ENCODE peak calls at places on chromosomes 6 and 20, in five cellular contexts. K is CD8-positive, alpha-beta T cell; C is nephron progenitor cell; O is fibroblast of pulmonary artery; R is fibroblast of lung. B is an unnamed sample.

GRCh38 chr6:26537160-26537845 is 863 bp upstream of the HMGN4 start:
- DNase-seq in R (peak), C (peak), K (peak), O (peak), B (peak)

GRCh38 chr6:111872521-111873177 is 603 bp downstream of the FYN start:
- DNase-seq in R (peak), O (peak), K (peak), C (peak), B (peak)

GRCh38 chr6:108592371-108593337 is 31.9 kb downstream of the FOXO3 start:
- DNase-seq in C (peak), R (peak), K (peak), O (peak), B (peak)

GRCh38 chr6:165986647-165987482 is 180.8 kb downstream of the TBXT start:
- DNase-seq in R (peak), O (peak), K (no peak), C (peak), B (peak)

GRCh38 chr6:4615231-4615630 is 161.0 kb upstream of the CDYL start:
- DNase-seq in K (no peak), C (no peak), R (no peak), O (no peak), B (no peak)

GRCh38 chr6:49269190-49269589 is 193.9 kb downstream of the MMUT start:
- DNase-seq in R (peak), C (no peak), K (no peak), O (peak), B (peak)

GRCh38 chr20:63741354-63741675 is 1.7 kb downstream of the SLC2A4RG start:
- DNase-seq in K (no peak), R (no peak), C (no peak), O (no peak), B (no peak)

GRCh38 chr6:30881987-30882763 is 2.1 kb upstream of the DDR1 start:
- DNase-seq in O (peak), C (peak), K (no peak), R (peak), B (peak)

GRCh38 chr20:57830515-57830895 is 120.7 kb upstream of the PMEPA1 start:
- DNase-seq in C (no peak), O (no peak), K (no peak), R (no peak), B (no peak)

GRCh38 chr20:4776079-4776630 is 54.4 kb downstream of the PRND start:
- DNase-seq in C (no peak), O (no peak), K (no peak), R (no peak), B (no peak)

GRCh38 chr6:116633685-116634084 is 17.4 kb downstream of the RSPH4A start:
- DNase-seq in O (no peak), C (no peak), R (no peak), K (no peak), B (no peak)

GRCh38 chr6:41367700-41368099 is 32.3 kb downstream of the NCR2 start:
- DNase-seq in R (peak), O (peak), C (peak), K (peak), B (peak)

GRCh38 chr20:60138263-60139127 is 180.3 kb downstream of the CDH26 start:
- DNase-seq in C (no peak), R (peak), O (peak), K (peak), B (peak)

DNA sequence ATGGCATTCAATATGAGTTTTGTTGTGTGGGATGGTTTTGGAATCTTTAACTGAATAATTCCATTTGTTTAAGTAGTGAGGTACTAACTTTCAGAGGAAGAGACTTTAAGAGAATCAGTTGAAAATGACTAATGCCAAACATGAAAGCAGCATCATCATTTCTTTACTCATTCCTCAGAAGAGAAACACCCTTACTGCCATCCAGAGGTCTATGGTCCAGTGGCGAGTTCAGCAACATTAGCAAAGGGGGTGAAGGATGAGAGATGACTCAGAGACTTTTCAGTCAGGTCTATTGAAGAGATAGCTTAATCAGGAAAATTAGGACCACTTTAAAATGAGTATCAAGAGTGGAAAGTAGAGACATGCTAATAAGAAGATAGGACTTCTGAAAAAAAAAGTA is 118.8 kb downstream of the COL19A1 start:
- DNase-seq in K (no peak), C (no peak), R (no peak), O (no peak), B (peak)
- TF ChIP-seq CTCF in K (no peak), C (no peak), R (no peak), O (no peak), B (no peak)

GRCh38 chr6:138146544-138146943 is 15.2 kb upstream of the ARFGEF3 start:
- DNase-seq in K (no peak), C (no peak), R (no peak), O (no peak), B (no peak)
- TF ChIP-seq CTCF in K (no peak), C (no peak), R (no peak), O (no peak), B (no peak)

GRCh38 chr20:51334609-51335008 is 207.9 kb downstream of the NFATC2 start:
- DNase-seq in C (no peak), K (no peak), R (no peak), O (no peak), B (no peak)

GRCh38 chr20:51335329-51335841 is 207.1 kb downstream of the NFATC2 start:
- DNase-seq in R (peak), O (peak), C (no peak), K (no peak), B (peak)

GRCh38 chr20:51333446-51333845 is 209.1 kb downstream of the NFATC2 start:
- DNase-seq in O (no peak), R (no peak), C (no peak), K (no peak), B (no peak)

GRCh38 chr20:51331466-51331865 is 211.1 kb downstream of the NFATC2 start:
- DNase-seq in K (no peak), R (peak), C (no peak), O (no peak), B (peak)

GRCh38 chr20:51333971-51334370 is 208.5 kb downstream of the NFATC2 start:
- DNase-seq in O (no peak), K (no peak), C (no peak), R (no peak), B (no peak)
- TF ChIP-seq CTCF in O (no peak), K (no peak), C (no peak), R (no peak), B (no peak)

GRCh38 chr6:79607000-79607399 is 24.1 kb upstream of the SH3BGRL2 start:
- DNase-seq in R (peak), C (no peak), O (no peak), K (no peak), B (peak)

GRCh38 chr6:79605061-79605460 is 26.1 kb upstream of the SH3BGRL2 start:
- DNase-seq in C (no peak), O (no peak), K (no peak), R (peak), B (peak)

GRCh38 chr6:79608334-79609224 is 22.6 kb upstream of the SH3BGRL2 start:
- DNase-seq in R (peak), O (no peak), K (no peak), C (no peak), B (no peak)

GRCh38 chr6:79604583-79605037 is 26.5 kb upstream of the SH3BGRL2 start:
- DNase-seq in C (no peak), R (peak), O (peak), K (no peak), B (peak)

DNA sequence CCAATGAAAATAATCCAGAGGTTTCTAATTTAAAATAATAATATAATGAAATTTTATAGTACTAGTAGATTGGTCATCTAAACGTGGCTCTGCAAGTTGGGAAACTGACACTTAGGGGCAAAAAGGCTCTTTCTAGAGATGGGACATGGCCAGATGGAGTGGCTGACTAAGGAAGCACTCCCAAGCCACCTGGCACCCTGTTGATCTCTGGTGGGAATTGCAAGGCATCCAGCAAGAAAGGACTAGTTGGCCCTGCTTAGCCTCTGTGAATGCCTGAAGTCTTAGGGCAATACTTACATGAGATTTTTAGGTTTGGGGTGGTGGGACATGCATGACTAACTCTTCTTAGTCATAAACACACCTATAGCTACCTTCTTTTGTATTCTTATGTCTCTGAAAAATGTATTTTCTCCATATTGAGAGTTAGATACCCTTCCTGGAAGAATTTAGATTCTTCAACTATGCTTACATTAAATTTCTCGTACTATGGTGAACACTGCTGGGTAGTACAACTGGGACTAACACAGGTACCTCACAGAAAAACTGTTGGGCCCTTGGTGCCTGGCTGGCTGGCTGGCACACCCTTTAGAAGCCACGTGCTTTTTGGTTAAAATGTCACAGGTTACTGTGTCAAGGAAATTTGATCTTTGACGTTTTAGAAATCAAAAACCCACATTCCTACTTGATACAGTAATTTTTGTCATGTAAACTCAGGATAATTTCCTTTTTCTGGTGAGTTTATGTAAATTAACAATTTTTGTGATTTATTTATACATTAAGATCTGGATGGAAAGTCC is 25.0 kb upstream of the SH3BGRL2 start:
- DNase-seq in O (no peak), K (no peak), R (peak), C (no peak), B (no peak)
- TF ChIP-seq CTCF in O (no peak), K (no peak), R (no peak), C (no peak), B (no peak)

GRCh38 chr6:135183532-135184440 is 2.7 kb downstream of the MYB start:
- DNase-seq in K (peak), R (peak), O (peak), C (peak), B (peak)
- TF ChIP-seq CTCF in K (peak), R (peak), O (peak), C (peak), B (peak)

DNA sequence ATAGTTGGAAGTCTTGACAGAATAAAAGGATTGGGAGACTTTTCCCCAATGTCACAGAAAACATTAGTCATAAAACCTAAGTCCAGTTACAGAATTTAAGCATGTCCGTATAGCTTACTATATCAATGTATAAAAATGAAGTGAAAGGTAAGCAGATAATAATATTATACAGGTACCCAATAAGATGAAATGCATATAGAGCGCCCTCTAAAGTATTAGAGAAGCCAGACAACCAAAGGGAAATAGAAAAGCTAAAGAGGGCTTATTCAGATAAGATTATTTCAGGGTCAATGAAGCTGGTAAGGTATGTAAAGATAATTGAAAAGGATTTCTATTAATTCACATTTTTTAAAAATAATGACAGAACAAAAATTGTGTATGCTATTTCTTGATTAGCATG is 947.7 kb upstream of the MAP3K7 start:
- DNase-seq in K (no peak), R (no peak), C (no peak), O (no peak), B (no peak)
- TF ChIP-seq CTCF in K (no peak), R (no peak), C (no peak), O (no peak), B (no peak)

GRCh38 chr6:36893976-36894932 is 8.5 kb downstream of the C6orf89 start:
- DNase-seq in K (no peak), R (no peak), O (no peak), C (no peak), B (no peak)

GRCh38 chr6:36897629-36898028 is 11.9 kb downstream of the C6orf89 start:
- DNase-seq in C (no peak), R (no peak), K (no peak), O (no peak), B (peak)
- TF ChIP-seq CTCF in C (no peak), R (peak), K (no peak), O (no peak), B (peak)

DNA sequence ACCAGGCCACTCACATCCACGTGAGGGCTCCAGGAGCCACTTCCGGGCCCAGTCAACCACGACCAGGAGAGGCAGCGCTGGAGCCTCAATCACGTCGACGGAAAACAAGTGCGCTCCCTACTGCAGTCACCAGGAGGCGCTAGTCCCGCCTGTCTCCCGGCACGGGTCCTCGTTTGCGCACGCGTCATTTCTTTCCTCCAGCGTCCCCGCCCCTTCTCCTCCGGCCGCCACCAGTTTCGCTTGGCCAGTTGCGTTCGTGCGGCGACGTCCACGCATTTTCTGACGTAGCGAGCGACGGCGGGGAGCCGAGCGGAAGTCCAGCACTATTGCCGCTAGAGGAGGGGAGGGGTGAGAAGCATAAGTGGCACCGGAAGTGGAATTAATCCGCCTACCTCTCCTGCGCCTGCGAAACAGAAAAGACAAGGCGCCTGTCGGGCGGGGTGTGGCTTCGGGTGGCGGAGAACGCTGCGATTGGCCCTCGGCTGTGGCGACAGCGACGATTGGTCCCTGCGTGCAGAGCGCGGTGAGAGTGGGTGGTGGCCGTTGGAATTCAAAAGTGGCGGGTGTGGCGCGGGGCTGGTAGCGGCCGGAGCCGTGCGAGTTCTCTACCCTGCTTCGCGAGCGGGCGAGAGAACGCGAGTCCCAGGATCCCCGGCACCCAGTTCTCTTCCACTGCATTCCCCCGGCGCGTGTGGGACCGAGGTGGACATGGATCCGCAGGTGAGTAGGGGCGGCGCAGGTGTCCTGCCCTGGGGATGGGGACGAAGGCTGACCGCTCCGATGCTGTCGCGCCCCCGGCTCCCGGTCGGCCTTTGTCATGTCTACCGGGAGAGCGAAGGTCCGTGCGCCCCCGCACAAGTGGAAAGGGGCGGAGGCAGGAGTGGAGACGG is at the start of gene KIFC1:
- DNase-seq in R (peak), O (peak), K (peak), C (peak), B (peak)
- TF ChIP-seq CTCF in R (peak), O (peak), K (peak), C (peak), B (peak)

DNA sequence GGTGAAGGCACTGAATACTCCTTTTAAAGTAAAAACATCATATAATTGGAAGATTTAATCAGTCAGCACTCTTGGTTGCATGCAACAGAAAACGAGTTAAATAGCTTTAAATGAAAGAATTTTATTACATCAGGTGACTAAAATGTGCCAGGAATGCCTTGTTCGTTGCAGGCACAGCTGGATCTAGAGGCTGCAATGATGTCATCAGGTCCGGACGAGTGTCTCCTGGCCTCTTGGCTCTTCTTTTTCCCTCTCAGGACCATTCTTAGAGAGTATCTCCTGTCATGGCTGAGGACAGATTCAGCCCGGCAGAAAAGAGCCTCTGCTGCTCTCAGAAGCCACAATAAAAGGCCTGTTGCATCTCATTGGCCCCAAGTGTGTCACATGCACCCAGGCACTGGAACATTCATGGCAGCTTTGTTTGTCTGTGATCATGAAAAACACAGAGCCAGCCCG is 510.7 kb upstream of the SULF2 start:
- DNase-seq in C (no peak), R (peak), O (peak), K (no peak), B (peak)
- TF ChIP-seq CTCF in C (no peak), R (no peak), O (no peak), K (no peak), B (no peak)